ENCODE peak calls at places on chromosomes 1 and 21, in five cellular contexts. One of them, this sample, is unnamed.
A peak's percentile ranks its signal among the peaks of the same experiment; 100 is the strongest.

GRCh38 chr1:41890841-41891311 is 27.8 kb downstream of the HIVEP3 start:
- DNase-seq in CD8-positive, alpha-beta memory T cell: no peak
- DNase-seq in fibroblast of the aortic adventitia: peak; percentile 65
- DNase-seq in posterior cingulate gyrus: no peak
- DNase-seq in HFFc6: no peak
- DNase-seq in this sample: no peak

GRCh38 chr1:220827445-220828210 is 40.9 kb downstream of the MTARC1 start:
- DNase-seq in HFFc6: no peak
- DNase-seq in posterior cingulate gyrus: no peak
- DNase-seq in fibroblast of the aortic adventitia: no peak
- DNase-seq in CD8-positive, alpha-beta memory T cell: no peak
- DNase-seq in this sample: no peak

GRCh38 chr1:64137569-64137936 is 65.9 kb upstream of the UBE2U start:
- DNase-seq in CD8-positive, alpha-beta memory T cell: no peak
- DNase-seq in posterior cingulate gyrus: no peak
- DNase-seq in fibroblast of the aortic adventitia: no peak
- DNase-seq in HFFc6: peak; percentile 37
- DNase-seq in this sample: no peak

GRCh38 chr21:38057626-38058025 is 141.4 kb upstream of the KCNJ6 start:
- DNase-seq in fibroblast of the aortic adventitia: no peak
- DNase-seq in HFFc6: no peak
- DNase-seq in CD8-positive, alpha-beta memory T cell: no peak
- DNase-seq in posterior cingulate gyrus: no peak
- DNase-seq in this sample: no peak

GRCh38 chr1:204065174-204065985 is 7.5 kb upstream of the SOX13 start:
- DNase-seq in HFFc6: no peak
- DNase-seq in CD8-positive, alpha-beta memory T cell: no peak
- DNase-seq in fibroblast of the aortic adventitia: peak; percentile 49
- DNase-seq in posterior cingulate gyrus: no peak
- DNase-seq in this sample: no peak

GRCh38 chr1:201495447-201496295 is 11.3 kb downstream of the CSRP1 start:
- DNase-seq in posterior cingulate gyrus: peak; percentile 75
- DNase-seq in HFFc6: peak; percentile 44
- DNase-seq in CD8-positive, alpha-beta memory T cell: no peak
- DNase-seq in fibroblast of the aortic adventitia: peak; percentile 79
- DNase-seq in this sample: peak; percentile 61

GRCh38 chr1:10400013-10400412 is 1.1 kb downstream of the PGD start:
- DNase-seq in HFFc6: no peak
- DNase-seq in posterior cingulate gyrus: no peak
- DNase-seq in CD8-positive, alpha-beta memory T cell: no peak
- DNase-seq in fibroblast of the aortic adventitia: no peak
- DNase-seq in this sample: no peak

GRCh38 chr1:226097866-226098625 is 35.5 kb downstream of the H3-3A start:
- DNase-seq in posterior cingulate gyrus: no peak
- DNase-seq in CD8-positive, alpha-beta memory T cell: no peak
- DNase-seq in fibroblast of the aortic adventitia: peak; percentile 99
- DNase-seq in HFFc6: no peak
- DNase-seq in this sample: no peak

GRCh38 chr1:15902882-15903281 is 55.4 kb downstream of the SPEN start:
- DNase-seq in fibroblast of the aortic adventitia: peak; percentile 53
- DNase-seq in CD8-positive, alpha-beta memory T cell: no peak
- DNase-seq in posterior cingulate gyrus: no peak
- DNase-seq in HFFc6: peak; percentile 88
- DNase-seq in this sample: no peak

GRCh38 chr1:30323841-30324240 is 399.5 kb downstream of the MATN1 start:
- DNase-seq in fibroblast of the aortic adventitia: no peak
- DNase-seq in HFFc6: no peak
- DNase-seq in posterior cingulate gyrus: no peak
- DNase-seq in CD8-positive, alpha-beta memory T cell: no peak
- DNase-seq in this sample: no peak